ENCODE peak calls at places on chromosomes 7 and 10, in eight cellular contexts. H is right atrium auricular region; X is pancreas; R is adipocyte; G is Panc1; U is CD8-positive, alpha-beta T cell; S is HCT116; E is PC-3. M is an unnamed sample. For H3K4me1, H3K9me3 and H3K27me3, the result is how much of the 10 kb centered on the place peaks cover.

GRCh38 chr7:73446716-73447115 is 13.1 kb downstream of the FZD9 start:
- DNase-seq in H (no peak), U (no peak), X (no peak), R (no peak), E (no peak), S (no peak), G (no peak), M (no peak)

GRCh38 chr7:141225916-141226618 is 152.2 kb downstream of the TMEM178B start:
- DNase-seq in E (no peak), G (no peak), U (peak), X (no peak), R (no peak), H (no peak), S (no peak), M (no peak)

GRCh38 chr7:44375236-44375699 is 49.9 kb upstream of the CAMK2B start:
- DNase-seq in H (no peak), X (no peak), U (peak), E (peak), R (no peak), G (no peak), S (no peak), M (no peak)

GRCh38 chr10:6070647-6071046 is 8.5 kb upstream of the IL2RA start:
- DNase-seq in X (no peak), U (no peak), R (no peak), H (no peak), S (no peak), E (no peak), G (no peak), M (peak)

GRCh38 chr10:105974803-105975456 is 1189.6 kb downstream of the SORCS1 start:
- DNase-seq in X (peak), G (no peak), U (no peak), R (peak), H (no peak), S (no peak), E (peak), M (no peak)

GRCh38 chr10:119125942-119126341 is 22.0 kb downstream of the DENND10 start:
- DNase-seq in G (no peak), R (no peak), H (no peak), X (no peak), E (no peak), U (no peak), S (no peak), M (no peak)

GRCh38 chr10:83881647-83882046 is 257.7 kb upstream of the GHITM start:
- DNase-seq in U (no peak), R (peak), H (no peak), E (no peak), X (no peak), S (no peak), G (no peak), M (no peak)

GRCh38 chr10:47425813-47426419 is 41.8 kb upstream of the ZNF488 start:
- DNase-seq in E (no peak), R (no peak), U (peak), H (peak), S (no peak), X (no peak), G (no peak), M (peak)

GRCh38 chr7:51316262-51316665 is 345 bp downstream of the COBL start:
- DNase-seq in H (peak), G (no peak), S (no peak), X (peak), R (no peak), E (peak), U (no peak), M (no peak)

GRCh38 chr10:72096115-72097000 is 8.0 kb upstream of the SPOCK2 start:
- DNase-seq in G (no peak), H (no peak), X (no peak), E (no peak), U (no peak), S (no peak), R (peak), M (no peak)

GRCh38 chr10:20100157-20100556 is 283.9 kb downstream of the PLXDC2 start:
- DNase-seq in S (no peak), U (no peak), G (no peak), H (no peak), E (no peak), X (no peak), R (no peak), M (no peak)

GRCh38 chr7:30684351-30684750 is 2.1 kb upstream of the CRHR2 start:
- DNase-seq in X (no peak), S (no peak), U (no peak), R (no peak), H (no peak), G (no peak), E (no peak), M (no peak)

GRCh38 chr7:151790826-151791379 is 86.0 kb downstream of the PRKAG2 start:
- DNase-seq in U (no peak), R (no peak), S (no peak), X (no peak), E (no peak), H (no peak), G (no peak), M (no peak)

GRCh38 chr7:135859548-135859947 is 110.9 kb upstream of the FAM180A start:
- DNase-seq in U (no peak), G (no peak), S (no peak), H (no peak), R (peak), X (no peak), E (peak), M (no peak)

GRCh38 chr10:114402871-114403544 is 1.3 kb downstream of the AFAP1L2 start:
- DNase-seq in G (no peak), X (no peak), R (no peak), S (no peak), U (no peak), E (no peak), H (peak), M (no peak)

GRCh38 chr10:84288151-84288550 is 40.2 kb upstream of the CCSER2 start:
- DNase-seq in U (no peak), S (no peak), G (no peak), X (peak), E (no peak), R (no peak), H (no peak), M (no peak)

GRCh38 chr7:10483671-10484070 is 490.0 kb upstream of the PHF14 start:
- DNase-seq in U (no peak), R (no peak), E (peak), X (no peak), H (no peak), S (no peak), G (no peak), M (no peak)

GRCh38 chr10:125575843-125576242 is 107.1 kb downstream of the TEX36 start:
- DNase-seq in H (no peak), R (no peak), U (no peak), X (no peak), S (no peak), E (no peak), G (no peak), M (no peak)

GRCh38 chr10:18104223-18104872 is 35.9 kb upstream of the CACNB2 start:
- DNase-seq in E (peak), R (peak), X (peak), U (no peak), S (peak), H (no peak), G (peak), M (peak)

GRCh38 chr7:38382627-38383026 is 109.2 kb upstream of the TARP start:
- DNase-seq in R (peak), S (no peak), H (no peak), X (no peak), E (peak), U (no peak), G (no peak), M (no peak)

GRCh38 chr7:81002471-81002870 is 83.6 kb upstream of the SEMA3C start:
- DNase-seq in H (no peak), S (no peak), G (no peak), E (no peak), U (no peak), X (no peak), R (peak), M (no peak)

GRCh38 chr7:152989889-152990380 is 230.4 kb downstream of the ACTR3B start:
- DNase-seq in E (no peak), S (no peak), U (no peak), H (no peak), G (no peak), R (peak), X (no peak), M (no peak)

GRCh38 chr10:110834622-110835219 is 37.0 kb upstream of the PDCD4 start:
- DNase-seq in R (no peak), H (peak), S (no peak), U (peak), E (no peak), X (peak), G (no peak), M (no peak)

GRCh38 chr10:7718685-7719084 is 15.6 kb downstream of the ITIH2 start:
- DNase-seq in S (no peak), U (no peak), R (no peak), E (no peak), G (no peak), X (no peak), H (no peak), M (no peak)

GRCh38 chr7:150745086-150745485 is 7.9 kb downstream of the GIMAP5 start:
- DNase-seq in G (no peak), X (no peak), E (no peak), R (no peak), H (no peak), S (no peak), U (peak), M (no peak)

GRCh38 chr7:130941322-130942210 is 207.6 kb upstream of the KLF14 start:
- DNase-seq in U (no peak), H (no peak), S (no peak), R (peak), X (peak), G (peak), E (peak), M (peak)

GRCh38 chr10:45375101-45375500 is 1.1 kb downstream of the ALOX5 start:
- DNase-seq in X (no peak), G (no peak), U (no peak), H (peak), S (no peak), R (no peak), E (no peak), M (no peak)

GRCh38 chr7:21497072-21497471 is 45.8 kb upstream of the DNAH11 start:
- DNase-seq in E (no peak), G (no peak), R (peak), S (peak), U (no peak), X (no peak), H (no peak), M (no peak)

GRCh38 chr10:71326464-71326881 is 7.4 kb downstream of the SLC29A3 start:
- DNase-seq in S (no peak), G (no peak), X (no peak), E (no peak), H (no peak), U (no peak), R (no peak), M (peak)

GRCh38 chr7:110621289-110621688 is 469.6 kb upstream of the LRRN3 start:
- DNase-seq in H (no peak), R (no peak), E (no peak), S (no peak), U (no peak), X (peak), G (no peak), M (no peak)

GRCh38 chr7:91812388-91812787 is 68.1 kb downstream of the MTERF1 start:
- DNase-seq in S (no peak), H (no peak), G (no peak), X (no peak), E (no peak), U (no peak), R (no peak), M (no peak)

DNA sequence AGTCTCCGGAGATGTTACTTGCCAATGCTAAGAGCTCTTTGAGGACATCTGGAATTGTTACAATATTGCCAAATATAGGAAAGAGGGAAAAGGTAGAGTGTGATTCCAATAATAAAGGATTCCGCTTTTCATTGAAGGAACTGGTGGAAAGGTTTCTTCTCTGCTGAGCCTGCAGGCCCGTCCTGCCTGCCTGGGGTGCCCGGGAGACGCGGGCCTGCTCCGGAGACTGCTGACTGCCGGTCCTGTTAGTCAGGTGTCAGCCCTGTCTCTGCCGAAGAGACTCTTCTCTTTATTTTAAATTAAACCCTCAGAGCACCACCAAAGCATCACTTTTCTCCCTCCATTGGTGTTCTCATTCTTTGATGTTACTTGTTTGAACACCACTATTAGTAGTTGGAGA is 2.2 kb downstream of the EGFR start:
- DNase-seq in S (no peak), R (no peak), E (no peak), X (no peak), G (no peak), U (no peak), H (no peak), M (no peak)
- H3K4me1 ChIP-seq in S (under half), R (half or more), E (under half), X (under half), G (half or more), U (under half), H (under half), M (under half)

DNA sequence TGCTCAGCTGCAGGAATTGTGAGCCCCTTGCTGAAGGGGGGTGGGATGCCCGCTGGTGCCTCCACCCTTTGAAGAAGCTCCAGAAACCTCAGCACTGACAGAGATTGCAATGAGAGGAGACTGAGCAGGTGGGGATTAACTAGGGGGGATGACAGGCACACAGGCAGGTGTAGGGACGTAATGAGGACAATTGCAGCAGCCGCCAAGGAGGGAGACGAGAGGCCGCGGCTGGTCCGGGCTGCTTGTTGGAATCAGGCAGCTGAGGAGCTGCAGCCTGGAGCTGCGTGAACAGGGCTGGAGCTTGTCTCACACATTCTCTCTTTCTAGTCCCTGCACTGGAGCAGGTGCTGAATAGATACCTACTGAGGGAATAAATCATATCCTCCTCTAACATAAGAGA is 122.0 kb upstream of the TCERG1L start:
- DNase-seq in X (no peak), U (no peak), E (no peak), H (no peak), G (no peak), R (no peak), S (no peak), M (no peak)
- H3K9me3 ChIP-seq in X (under half), U (under half), E (under half), H (under half), G (under half), R (under half), S (under half), M (under half)

GRCh38 chr7:134783294-134784069 is 4.0 kb downstream of the CALD1 start:
- DNase-seq in R (no peak), E (no peak), S (no peak), X (no peak), H (no peak), G (no peak), U (no peak), M (no peak)
- H3K27me3 ChIP-seq in R (under half), E (under half), S (under half), X (under half), H (under half), G (under half), U (under half), M (under half)

DNA sequence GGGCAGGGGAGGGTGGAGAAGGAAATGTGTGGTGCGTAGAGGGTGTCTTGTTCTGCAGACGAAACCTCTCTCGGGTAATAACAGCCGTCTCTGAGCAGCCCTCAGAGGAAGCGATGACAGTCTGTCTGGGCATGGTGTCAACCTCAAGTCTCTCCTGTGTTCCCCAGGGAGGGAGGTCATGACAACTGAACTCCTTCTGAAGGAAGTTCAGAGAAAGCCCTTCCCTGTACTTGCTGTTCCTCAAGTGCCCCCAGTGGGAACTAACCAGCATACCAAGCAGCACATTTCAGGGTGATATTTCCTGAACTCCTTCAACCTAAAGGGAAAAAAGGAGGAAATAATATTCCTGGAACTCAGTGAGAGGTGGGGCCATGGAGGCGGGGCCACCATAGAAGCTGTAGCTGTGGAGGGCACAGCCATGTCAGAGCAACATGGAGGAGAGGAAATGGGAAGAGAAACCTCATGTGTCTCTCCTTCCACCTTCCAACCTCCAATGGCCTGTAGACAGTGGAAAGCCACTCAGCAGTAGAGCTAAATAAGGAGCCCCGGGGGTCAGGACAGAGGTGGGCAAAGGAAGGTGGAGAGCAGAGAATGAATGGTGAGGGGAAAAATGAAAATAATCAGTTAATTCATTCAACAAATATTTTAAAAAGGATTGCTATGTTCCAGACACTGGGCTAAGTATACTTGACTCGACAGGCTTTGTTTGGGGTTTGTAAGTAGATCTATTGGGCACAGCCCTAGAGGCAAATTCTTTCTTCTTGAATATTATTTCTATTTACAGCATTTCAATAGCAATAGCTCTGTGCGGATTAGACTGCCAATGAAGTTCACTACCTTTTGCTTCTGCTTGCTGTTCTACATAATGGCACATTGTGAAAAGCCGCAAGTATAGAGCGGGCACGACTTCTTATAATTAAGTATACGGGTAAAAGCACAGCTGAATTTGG is 61.0 kb upstream of the AOAH start:
- DNase-seq in R (no peak), H (peak), E (no peak), S (no peak), X (no peak), U (peak), G (no peak), M (peak)
- H3K4me1 ChIP-seq in R (under half), H (under half), E (under half), S (under half), X (under half), U (half or more), G (under half), M (under half)

M was measured in Peyer's patch.